ENCODE peak calls at places on chromosomes 3 and 15, in four cellular contexts. V is HepG2, L is GM12878, R is K562. S is an unnamed sample.

GRCh38 chr15:39468828-39469227 is 112.1 kb upstream of the THBS1 start:
- DNase-seq in V (no peak), L (no peak), R (no peak), S (no peak)

GRCh38 chr3:45887285-45887684 is 942 bp downstream of the CCR9 start:
- DNase-seq in V (no peak), L (no peak), R (no peak), S (no peak)

GRCh38 chr3:101066776-101067175 is 73.6 kb upstream of the ABI3BP start:
- DNase-seq in V (no peak), L (no peak), R (no peak), S (no peak)

GRCh38 chr3:187737401-187738088 is 7.7 kb downstream of the BCL6 start:
- DNase-seq in V (no peak), L (no peak), R (peak), S (peak)

GRCh38 chr3:12155833-12156232 is 2.9 kb downstream of the TIMP4 start:
- DNase-seq in V (peak), L (no peak), R (peak), S (no peak)

GRCh38 chr3:188415196-188415595 is 261.2 kb downstream of the LPP start:
- DNase-seq in V (no peak), L (no peak), R (no peak), S (no peak)

GRCh38 chr3:179882322-179882721 is 154.4 kb downstream of the PEX5L start:
- DNase-seq in V (no peak), L (peak), R (no peak), S (peak)

GRCh38 chr3:64318001-64318400 is 92.7 kb upstream of the PRICKLE2 start:
- DNase-seq in V (no peak), L (no peak), R (no peak), S (no peak)

DNA sequence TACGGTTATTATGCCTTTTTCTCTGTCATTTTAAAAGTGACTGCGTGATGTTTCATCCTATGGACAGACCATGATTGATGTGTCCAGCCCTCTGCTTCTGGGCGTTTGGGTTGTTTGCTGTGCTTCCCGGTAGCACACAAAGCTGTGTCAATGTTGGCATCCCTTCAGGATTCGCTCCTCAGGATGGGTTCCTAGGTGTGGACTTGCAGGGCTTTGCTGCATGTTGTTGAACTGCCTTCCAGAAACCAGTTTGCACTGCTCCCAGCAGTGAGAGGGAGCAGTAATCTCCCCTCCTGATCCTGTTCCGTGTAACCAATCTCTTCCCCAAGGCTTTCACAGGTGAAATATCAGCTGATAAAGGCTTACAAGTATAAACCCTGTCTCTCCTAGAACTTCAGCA is 787 bp downstream of the TRPM1 start:
- DNase-seq in V (no peak), L (no peak), R (no peak), S (no peak)
- TF ChIP-seq ETV6 in V (no peak), L (no peak), R (no peak), S (no peak)

GRCh38 chr15:41917767-41918430 is 24.0 kb upstream of the SPTBN5 start:
- DNase-seq in V (no peak), L (no peak), R (peak), S (no peak)

GRCh38 chr15:41918506-41919126 is 24.8 kb upstream of the SPTBN5 start:
- DNase-seq in V (no peak), L (no peak), R (no peak), S (no peak)

GRCh38 chr15:41921167-41921566 is 27.3 kb upstream of the SPTBN5 start:
- DNase-seq in V (no peak), L (no peak), R (no peak), S (no peak)

GRCh38 chr15:41919954-41920538 is 26.2 kb upstream of the SPTBN5 start:
- DNase-seq in V (no peak), L (no peak), R (no peak), S (no peak)

GRCh38 chr15:41919201-41919820 is 25.5 kb upstream of the SPTBN5 start:
- DNase-seq in V (no peak), L (no peak), R (no peak), S (no peak)
- TF ChIP-seq NR2C2 in V (no peak), L (no peak), R (no peak), S (no peak)

DNA sequence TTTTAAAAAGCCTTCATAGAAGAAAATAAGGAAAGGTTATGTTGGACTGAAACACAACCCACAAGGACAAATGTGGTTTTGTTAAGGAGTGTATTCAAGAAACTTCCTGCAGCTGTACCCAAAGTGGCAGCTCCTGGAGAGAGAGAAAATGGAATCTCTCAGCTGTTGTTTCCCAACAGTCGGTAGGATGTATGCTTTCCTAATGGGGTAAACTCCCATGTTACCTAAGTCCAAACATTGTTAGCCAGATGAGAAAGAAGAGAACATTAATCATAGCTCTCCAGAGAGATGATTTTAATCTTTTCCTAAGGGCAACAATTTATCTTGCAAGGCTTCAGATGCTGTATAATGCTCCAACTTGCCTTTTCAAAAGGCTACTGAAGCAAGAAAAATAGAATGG is 22.6 kb upstream of the TEX9 start:
- DNase-seq in V (no peak), L (no peak), R (no peak), S (no peak)
- TF ChIP-seq ETV6 in V (no peak), L (no peak), R (no peak), S (no peak)

GRCh38 chr3:151395806-151396205 is 11.3 kb upstream of the P2RY12 start:
- DNase-seq in V (no peak), L (no peak), R (no peak), S (no peak)
- TF ChIP-seq NR2C2 in V (no peak), L (no peak), R (no peak), S (no peak)

DNA sequence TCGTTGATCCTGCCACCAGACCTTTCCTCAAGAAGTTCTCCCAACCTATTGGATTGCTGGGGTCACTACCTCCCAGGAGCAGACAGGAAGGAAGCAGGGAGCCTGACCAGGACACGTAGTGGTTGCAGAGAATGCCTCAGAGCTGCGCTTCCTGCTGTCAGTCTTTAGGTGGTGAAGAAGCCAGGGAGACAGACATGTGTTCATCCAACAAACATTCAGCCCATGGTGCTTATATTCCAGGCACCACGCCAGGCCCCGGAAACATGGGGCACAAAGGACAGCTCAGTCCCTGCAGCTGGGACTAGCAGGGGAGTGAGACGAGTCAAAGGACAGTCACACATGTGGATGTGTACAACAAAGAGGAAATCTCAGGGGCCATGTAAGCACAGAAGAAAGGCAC is 26.0 kb upstream of the CORO2B start:
- DNase-seq in V (no peak), L (no peak), R (no peak), S (no peak)
- TF ChIP-seq ETV6 in V (no peak), L (no peak), R (no peak), S (no peak)

DNA sequence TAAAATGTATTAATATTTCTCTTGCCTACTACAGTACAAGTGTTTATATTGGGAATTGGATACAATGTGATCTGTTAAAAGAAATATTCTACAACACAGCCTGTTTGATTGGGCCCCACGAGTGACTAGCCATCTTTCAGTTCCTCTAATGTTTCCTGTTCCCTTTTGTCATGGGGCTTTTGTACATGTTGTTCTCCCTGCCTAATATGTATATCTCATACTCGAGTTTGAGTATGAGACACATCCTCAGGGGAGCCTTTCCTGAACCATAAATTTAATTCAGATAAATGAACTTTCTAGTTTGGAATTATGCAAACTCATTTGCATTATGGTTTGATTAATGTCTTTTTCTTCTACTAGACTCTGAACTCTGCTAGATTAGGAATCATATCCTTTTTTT is 65.5 kb downstream of the MEF2A start:
- DNase-seq in V (no peak), L (peak), R (no peak), S (no peak)
- TF ChIP-seq NR2C2 in V (no peak), L (no peak), R (no peak), S (no peak)